ENCODE peak calls at places on chromosomes 1 and 21, in five cellular contexts. V is ovary, D is BE2C, W is psoas muscle, M is GM23338. U is an unnamed sample. For H3K4me1, the result is how much of the 10 kb centered on the place peaks cover.

GRCh38 chr1:81801834-81802531 is 1.2 kb downstream of the ADGRL2 start:
- DNase-seq in W (peak), V (peak), M (peak), D (peak), U (peak)

GRCh38 chr1:248906741-248907661 is 966 bp downstream of the PGBD2 start:
- DNase-seq in D (no peak), M (peak), V (no peak), W (peak), U (no peak)

GRCh38 chr1:168320805-168321577 is 40.3 kb downstream of the TBX19 start:
- DNase-seq in D (peak), V (peak), W (no peak), M (no peak), U (no peak)

GRCh38 chr1:24315391-24315790 is 3.8 kb upstream of the GRHL3 start:
- DNase-seq in V (no peak), D (no peak), W (no peak), M (no peak), U (no peak)

GRCh38 chr21:37758997-37759396 is 157.3 kb downstream of the KCNJ6 start:
- DNase-seq in V (no peak), D (peak), W (no peak), M (peak), U (peak)

GRCh38 chr1:187691439-187691838 is 862.7 kb downstream of the PLA2G4A start:
- DNase-seq in D (no peak), M (no peak), V (no peak), W (no peak), U (no peak)

GRCh38 chr1:164223378-164223777 is 335.6 kb upstream of the PBX1 start:
- DNase-seq in W (no peak), V (no peak), M (no peak), D (no peak), U (no peak)

GRCh38 chr1:101733340-101733739 is 263.4 kb downstream of the OLFM3 start:
- DNase-seq in D (no peak), M (no peak), V (no peak), W (no peak), U (no peak)

GRCh38 chr21:45542242-45542666 is at the start of gene SLC19A1:
- DNase-seq in V (peak), W (peak), M (peak), D (peak), U (peak)

GRCh38 chr1:247373721-247374141 is 42.1 kb upstream of the ZNF496 start:
- DNase-seq in M (peak), W (peak), V (peak), D (peak), U (no peak)

GRCh38 chr21:44275041-44275440 is 10.6 kb upstream of the AIRE start:
- DNase-seq in W (no peak), V (no peak), D (no peak), M (no peak), U (peak)

GRCh38 chr21:44360174-44360573 is 6.8 kb downstream of the TRPM2 start:
- DNase-seq in V (no peak), W (no peak), M (no peak), D (no peak), U (no peak)

GRCh38 chr1:9128520-9129371 is at the start of gene GPR157:
- DNase-seq in V (peak), M (peak), W (peak), D (peak), U (peak)

GRCh38 chr21:46078984-46079356 is 18.9 kb upstream of the COL6A2 start:
- DNase-seq in M (no peak), W (peak), V (peak), D (no peak), U (no peak)

GRCh38 chr1:39105841-39106765 is 80.0 kb downstream of the NDUFS5 start:
- DNase-seq in V (peak), M (peak), D (peak), W (peak), U (peak)

GRCh38 chr1:172588296-172589291 is 55.6 kb downstream of the SUCO start:
- DNase-seq in V (no peak), M (no peak), D (no peak), W (no peak), U (no peak)

GRCh38 chr1:98323906-98324358 is 337.6 kb upstream of the SNX7 start:
- DNase-seq in M (peak), D (no peak), V (no peak), W (no peak), U (peak)

GRCh38 chr1:93638307-93638847 is 43.3 kb downstream of the BCAR3 start:
- DNase-seq in W (no peak), M (peak), D (no peak), V (no peak), U (peak)

GRCh38 chr1:41905103-41905675 is 13.5 kb downstream of the HIVEP3 start:
- DNase-seq in V (no peak), W (no peak), D (no peak), M (no peak), U (no peak)

GRCh38 chr1:41902669-41903068 is 16.1 kb downstream of the HIVEP3 start:
- DNase-seq in W (no peak), D (no peak), M (no peak), V (no peak), U (no peak)

GRCh38 chr1:41900611-41901444 is 17.9 kb downstream of the HIVEP3 start:
- DNase-seq in V (no peak), M (no peak), D (no peak), W (no peak), U (no peak)

GRCh38 chr1:41901551-41901950 is 17.2 kb downstream of the HIVEP3 start:
- DNase-seq in D (no peak), W (no peak), V (no peak), M (no peak), U (no peak)

GRCh38 chr1:41902125-41902524 is 16.6 kb downstream of the HIVEP3 start:
- DNase-seq in V (no peak), D (no peak), W (peak), M (peak), U (no peak)
- TF ChIP-seq CTCF in V (no peak), D (no peak), W (no peak), M (no peak), U (no peak)

GRCh38 chr1:72705921-72706320 is 423.6 kb upstream of the NEGR1 start:
- DNase-seq in V (no peak), D (no peak), M (no peak), W (no peak), U (no peak)

GRCh38 chr1:72704841-72705477 is 422.6 kb upstream of the NEGR1 start:
- DNase-seq in D (no peak), M (no peak), W (no peak), V (no peak), U (no peak)
- H3K4me3 ChIP-seq in D (no peak), M (no peak), W (no peak), V (no peak), U (no peak)

DNA sequence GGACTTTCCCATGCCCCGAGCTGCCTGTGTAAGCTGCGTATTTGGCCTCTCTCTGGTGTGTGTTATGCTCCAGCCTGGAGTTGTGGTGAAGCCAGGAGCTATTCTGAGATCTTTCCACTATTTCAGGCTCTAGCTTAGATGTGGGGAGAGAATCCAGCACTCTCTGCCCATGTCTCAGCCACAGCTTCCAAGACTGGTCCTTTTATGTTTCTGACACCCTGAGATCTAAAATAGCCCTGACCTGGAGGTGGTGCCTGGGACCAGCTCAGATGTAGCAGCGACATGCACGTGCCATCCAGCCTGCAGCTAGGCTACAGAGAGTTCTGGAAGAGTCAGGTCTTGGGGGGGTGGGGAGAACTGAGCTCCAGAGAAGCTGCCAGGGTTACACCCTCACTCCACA is 76.5 kb downstream of the TENT5C start:
- DNase-seq in V (no peak), D (no peak), M (no peak), W (no peak), U (no peak)
- H3K4me1 ChIP-seq in V (under half), D (under half), M (under half), W (half or more), U (under half)

GRCh38 chr1:202968895-202969295 is 1.8 kb upstream of the CYB5R1 start:
- DNase-seq in M (peak), D (peak), W (peak), V (no peak), U (no peak)
- TF ChIP-seq CTCF in M (peak), D (peak), W (peak), V (peak), U (peak)

DNA sequence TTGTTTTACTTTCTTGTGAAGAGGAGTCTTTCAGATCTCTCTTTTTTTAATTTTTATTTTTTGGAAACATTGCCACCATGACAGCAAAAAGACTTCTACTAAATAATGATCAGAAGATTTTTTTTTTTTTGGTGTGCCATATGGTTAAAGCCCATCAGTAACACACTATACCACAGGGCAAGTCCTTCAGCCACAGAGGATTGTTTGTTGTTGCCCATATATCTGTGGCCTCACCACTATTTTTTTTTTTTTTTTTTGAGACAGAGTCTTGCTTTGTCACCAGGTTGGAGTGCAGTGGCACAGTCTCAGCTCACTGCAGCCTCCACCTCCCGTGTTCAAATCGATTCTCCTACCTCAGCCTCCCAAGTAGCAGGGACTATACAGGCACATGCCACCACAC is 29.2 kb downstream of the UAP1 start:
- DNase-seq in D (no peak), M (no peak), W (no peak), V (no peak), U (no peak)
- H3K4me3 ChIP-seq in D (no peak), M (no peak), W (no peak), V (no peak), U (no peak)

DNA sequence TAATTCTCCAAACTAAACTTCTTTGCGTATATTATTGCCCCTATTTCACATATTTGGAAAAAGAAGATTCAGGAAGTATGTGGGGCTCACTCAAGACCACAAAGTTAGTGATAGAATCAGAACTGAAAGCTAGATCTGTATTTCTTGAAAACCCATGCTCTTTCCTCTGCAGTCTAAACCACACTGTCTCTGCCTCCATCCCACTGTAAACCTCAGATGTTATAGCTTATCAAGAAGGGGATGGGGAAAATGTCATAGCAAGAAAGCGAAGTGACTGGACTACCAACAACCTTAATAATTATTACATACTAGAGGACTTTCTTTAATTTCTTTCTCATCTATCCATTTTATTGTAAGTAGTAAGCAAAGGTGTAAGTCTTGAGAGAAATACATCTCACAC is 257.7 kb upstream of the SGIP1 start:
- DNase-seq in V (no peak), D (no peak), M (no peak), W (no peak), U (no peak)
- H3K4me1 ChIP-seq in V (under half), D (under half), M (under half), W (under half), U (half or more)

GRCh38 chr1:145960468-145961108 is 2.8 kb upstream of the LIX1L start:
- DNase-seq in W (peak), M (peak), V (peak), D (peak), U (peak)
- TF ChIP-seq CTCF in W (peak), M (no peak), V (peak), D (peak), U (peak)